ENCODE peak calls at places on chromosomes 7 and 10, in four cellular contexts. One of them, this sample, is unnamed.
A peak's percentile ranks its signal among the peaks of the same experiment; 100 is the strongest.

GRCh38 chr7:154647625-154648024 is 355.3 kb downstream of the PAXIP1 start:
- DNase-seq in stomach: no peak
- DNase-seq in fibroblast of lung: no peak
- DNase-seq in body of pancreas: peak; percentile 10
- DNase-seq in this sample: no peak

GRCh38 chr10:133150226-133150625 is 9.8 kb upstream of the KNDC1 start:
- DNase-seq in body of pancreas: no peak
- DNase-seq in stomach: no peak
- DNase-seq in fibroblast of lung: no peak
- DNase-seq in this sample: no peak

GRCh38 chr7:150778014-150778737 is 22.0 kb downstream of the TMEM176B start:
- DNase-seq in body of pancreas: no peak
- DNase-seq in fibroblast of lung: no peak
- DNase-seq in stomach: no peak
- DNase-seq in this sample: no peak

GRCh38 chr10:6195376-6195775 is 7.4 kb upstream of the PFKFB3 start:
- DNase-seq in fibroblast of lung: peak; percentile 90
- DNase-seq in stomach: no peak
- DNase-seq in body of pancreas: no peak
- DNase-seq in this sample: no peak

GRCh38 chr7:4725014-4725951 is 43.2 kb downstream of the FOXK1 start:
- DNase-seq in fibroblast of lung: peak; percentile 95
- DNase-seq in body of pancreas: peak; percentile 82
- DNase-seq in stomach: peak; percentile 83
- DNase-seq in this sample: peak; percentile 92

GRCh38 chr10:8894148-8894547 is 839.7 kb downstream of the GATA3 start:
- DNase-seq in fibroblast of lung: no peak
- DNase-seq in stomach: no peak
- DNase-seq in body of pancreas: no peak
- DNase-seq in this sample: no peak

GRCh38 chr10:8975535-8975934 is 921.0 kb downstream of the GATA3 start:
- DNase-seq in fibroblast of lung: no peak
- DNase-seq in stomach: no peak
- DNase-seq in body of pancreas: no peak
- DNase-seq in this sample: no peak

GRCh38 chr10:641149-642010 is 48.1 kb downstream of the DIP2C start:
- DNase-seq in fibroblast of lung: no peak
- DNase-seq in body of pancreas: no peak
- DNase-seq in stomach: no peak
- DNase-seq in this sample: no peak

GRCh38 chr10:44253769-44254462 is 131.0 kb downstream of the CXCL12 start:
- DNase-seq in stomach: no peak
- DNase-seq in fibroblast of lung: peak; percentile 79
- DNase-seq in body of pancreas: peak; percentile 81
- DNase-seq in this sample: no peak

GRCh38 chr7:7491044-7491443 is 44.6 kb downstream of the COL28A1 start:
- DNase-seq in body of pancreas: no peak
- DNase-seq in fibroblast of lung: no peak
- DNase-seq in stomach: no peak
- DNase-seq in this sample: no peak

GRCh38 chr10:43217563-43218205 is 49.2 kb downstream of the RASGEF1A start:
- DNase-seq in body of pancreas: no peak
- DNase-seq in stomach: no peak
- DNase-seq in fibroblast of lung: no peak
- DNase-seq in this sample: no peak

GRCh38 chr7:24713039-24713793 is 44.0 kb downstream of the GSDME start:
- DNase-seq in body of pancreas: no peak
- DNase-seq in fibroblast of lung: no peak
- DNase-seq in stomach: no peak
- DNase-seq in this sample: no peak

GRCh38 chr7:247636-248035 is 42.3 kb upstream of the FOXL3 start:
- DNase-seq in fibroblast of lung: no peak
- DNase-seq in body of pancreas: no peak
- DNase-seq in stomach: no peak
- DNase-seq in this sample: no peak

GRCh38 chr7:16626388-16626787 is 19.2 kb downstream of the ANKMY2 start:
- DNase-seq in fibroblast of lung: no peak
- DNase-seq in body of pancreas: no peak
- DNase-seq in stomach: no peak
- DNase-seq in this sample: no peak

GRCh38 chr10:66281327-66281726 is 644.5 kb upstream of the LRRTM3 start:
- DNase-seq in stomach: no peak
- DNase-seq in body of pancreas: no peak
- DNase-seq in fibroblast of lung: no peak
- DNase-seq in this sample: no peak

GRCh38 chr7:127935847-127936376 is 95.3 kb downstream of the LRRC4 start:
- DNase-seq in body of pancreas: no peak
- DNase-seq in stomach: no peak
- DNase-seq in fibroblast of lung: no peak
- DNase-seq in this sample: no peak

GRCh38 chr10:103921750-103922195 is 3.8 kb upstream of the STN1 start:
- DNase-seq in stomach: peak; percentile 50
- DNase-seq in body of pancreas: no peak
- DNase-seq in fibroblast of lung: peak; percentile 18
- DNase-seq in this sample: no peak

GRCh38 chr7:44376429-44377133 is 51.2 kb upstream of the CAMK2B start:
- DNase-seq in stomach: no peak
- DNase-seq in body of pancreas: no peak
- DNase-seq in fibroblast of lung: no peak
- DNase-seq in this sample: no peak

GRCh38 chr10:92886334-92886961 is 38.1 kb downstream of the EXOC6 start:
- DNase-seq in fibroblast of lung: peak; percentile 24
- DNase-seq in body of pancreas: no peak
- DNase-seq in stomach: no peak
- DNase-seq in this sample: no peak

GRCh38 chr7:149720372-149721083 is 52.9 kb downstream of the ZNF467 start:
- DNase-seq in fibroblast of lung: no peak
- DNase-seq in stomach: peak; percentile 86
- DNase-seq in body of pancreas: peak; percentile 94
- DNase-seq in this sample: peak; percentile 69

GRCh38 chr10:95116869-95117269 is 47.6 kb upstream of the CYP2C8 start:
- DNase-seq in body of pancreas: no peak
- DNase-seq in fibroblast of lung: no peak
- DNase-seq in stomach: no peak
- DNase-seq in this sample: no peak

GRCh38 chr7:4131043-4131442 is 551.1 kb upstream of the FOXK1 start:
- DNase-seq in fibroblast of lung: no peak
- DNase-seq in stomach: no peak
- DNase-seq in body of pancreas: no peak
- DNase-seq in this sample: no peak

GRCh38 chr7:44524811-44525388 is 16.2 kb downstream of the NPC1L1 start:
- DNase-seq in body of pancreas: no peak
- DNase-seq in fibroblast of lung: no peak
- DNase-seq in stomach: no peak
- DNase-seq in this sample: no peak

GRCh38 chr10:6171891-6172354 is 30.8 kb upstream of the PFKFB3 start:
- DNase-seq in stomach: peak; percentile 38
- DNase-seq in fibroblast of lung: peak; percentile 96
- DNase-seq in body of pancreas: peak; percentile 35
- DNase-seq in this sample: peak; percentile 85

GRCh38 chr10:9850415-9850814 is 1167.3 kb upstream of the CELF2 start:
- DNase-seq in body of pancreas: peak; percentile 86
- DNase-seq in stomach: peak; percentile 35
- DNase-seq in fibroblast of lung: no peak
- DNase-seq in this sample: no peak

GRCh38 chr7:8221124-8221523 is 40.8 kb downstream of the ICA1 start:
- DNase-seq in fibroblast of lung: no peak
- DNase-seq in body of pancreas: no peak
- DNase-seq in stomach: no peak
- DNase-seq in this sample: no peak

GRCh38 chr7:124773339-124773738 is 7.7 kb upstream of the GPR37 start:
- DNase-seq in fibroblast of lung: no peak
- DNase-seq in stomach: no peak
- DNase-seq in body of pancreas: no peak
- DNase-seq in this sample: no peak

GRCh38 chr10:47243791-47244190 is 56.2 kb upstream of the GDF10 start:
- DNase-seq in body of pancreas: no peak
- DNase-seq in stomach: no peak
- DNase-seq in fibroblast of lung: no peak
- DNase-seq in this sample: peak; percentile 70

GRCh38 chr10:45457487-45457886 is 83.5 kb downstream of the ALOX5 start:
- DNase-seq in stomach: no peak
- DNase-seq in fibroblast of lung: no peak
- DNase-seq in body of pancreas: no peak
- DNase-seq in this sample: no peak

GRCh38 chr10:45461034-45461433 is 87.0 kb downstream of the ALOX5 start:
- DNase-seq in stomach: no peak
- DNase-seq in body of pancreas: no peak
- DNase-seq in fibroblast of lung: no peak
- DNase-seq in this sample: no peak

GRCh38 chr10:45456822-45457221 is 82.8 kb downstream of the ALOX5 start:
- DNase-seq in fibroblast of lung: no peak
- DNase-seq in body of pancreas: no peak
- DNase-seq in stomach: no peak
- DNase-seq in this sample: no peak

GRCh38 chr10:45463244-45464116 is 89.5 kb downstream of the ALOX5 start:
- DNase-seq in fibroblast of lung: peak; percentile 45
- DNase-seq in stomach: no peak
- DNase-seq in body of pancreas: no peak
- DNase-seq in this sample: no peak

GRCh38 chr10:45460235-45460878 is 86.3 kb downstream of the ALOX5 start:
- DNase-seq in body of pancreas: no peak
- DNase-seq in fibroblast of lung: no peak
- DNase-seq in stomach: no peak
- DNase-seq in this sample: no peak
- H3K4me3 ChIP-seq in body of pancreas: no peak overlapping the region
- H3K4me3 ChIP-seq in fibroblast of lung: no peak overlapping the region
- H3K4me3 ChIP-seq in stomach: no peak overlapping the region
- H3K4me3 ChIP-seq in this sample: no peak overlapping the region

GRCh38 chr7:12683678-12684077 is 3.8 kb upstream of the ARL4A start:
- DNase-seq in fibroblast of lung: no peak
- DNase-seq in stomach: no peak
- DNase-seq in body of pancreas: no peak
- DNase-seq in this sample: no peak
- TF ChIP-seq CTCF in fibroblast of lung: peak; percentile 32
- TF ChIP-seq CTCF in stomach: no peak
- TF ChIP-seq CTCF in body of pancreas: peak; percentile 28
- TF ChIP-seq CTCF in this sample: no peak

GRCh38 chr7:29807179-29807841 is 1.0 kb downstream of the WIPF3 start:
- DNase-seq in fibroblast of lung: no peak
- DNase-seq in body of pancreas: peak; percentile 58
- DNase-seq in stomach: peak; percentile 69
- DNase-seq in this sample: peak; percentile 74

GRCh38 chr7:29808075-29808786 is 1.9 kb downstream of the WIPF3 start:
- DNase-seq in body of pancreas: no peak
- DNase-seq in stomach: no peak
- DNase-seq in fibroblast of lung: peak; percentile 13
- DNase-seq in this sample: no peak

GRCh38 chr7:29805031-29805430 is 1.3 kb upstream of the WIPF3 start:
- DNase-seq in fibroblast of lung: no peak
- DNase-seq in stomach: no peak
- DNase-seq in body of pancreas: no peak
- DNase-seq in this sample: no peak

GRCh38 chr7:29806131-29806792 is at the start of gene WIPF3:
- DNase-seq in fibroblast of lung: peak; percentile 16
- DNase-seq in body of pancreas: peak; percentile 69
- DNase-seq in stomach: peak; percentile 68
- DNase-seq in this sample: no peak

DNA sequence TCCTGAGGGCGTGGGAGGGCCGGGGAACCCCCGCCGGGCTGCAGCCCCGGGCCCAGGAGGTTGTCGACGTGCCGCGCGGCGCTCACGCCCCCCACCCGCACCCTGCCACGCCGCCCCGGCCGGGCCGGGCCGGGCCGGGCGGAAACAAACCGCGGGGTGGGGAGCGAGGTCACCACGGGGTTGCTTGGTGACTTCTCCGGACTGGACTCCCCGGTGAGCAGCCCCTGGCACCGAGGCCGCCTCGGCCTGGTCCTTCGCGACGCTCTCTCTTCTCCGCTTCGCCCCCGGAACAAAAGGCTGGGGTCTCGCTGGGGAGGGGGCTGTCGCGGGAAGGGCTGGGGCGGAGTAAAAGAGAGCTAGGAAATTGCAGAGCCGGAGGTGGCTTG is 478 bp downstream of the WIPF3 start:
- DNase-seq in body of pancreas: no peak
- DNase-seq in stomach: no peak
- DNase-seq in fibroblast of lung: no peak
- DNase-seq in this sample: no peak
- H3K27ac ChIP-seq in body of pancreas: peak overlapping the region; percentile 73
- H3K27ac ChIP-seq in stomach: peak overlapping the region; percentile 71
- H3K27ac ChIP-seq in fibroblast of lung: no peak overlapping the region
- H3K27ac ChIP-seq in this sample: peak overlapping the region; percentile 54

GRCh38 chr10:33333260-33334169 is 952 bp downstream of the NRP1 start:
- DNase-seq in body of pancreas: no peak
- DNase-seq in stomach: no peak
- DNase-seq in fibroblast of lung: peak; percentile 34
- DNase-seq in this sample: no peak

GRCh38 chr10:33334839-33335549 is 527 bp upstream of the NRP1 start:
- DNase-seq in fibroblast of lung: peak; percentile 89
- DNase-seq in body of pancreas: peak; percentile 76
- DNase-seq in stomach: peak; percentile 57
- DNase-seq in this sample: peak; percentile 88

GRCh38 chr10:33335550-33335799 is 1.0 kb upstream of the NRP1 start:
- DNase-seq in fibroblast of lung: no peak
- DNase-seq in body of pancreas: no peak
- DNase-seq in stomach: no peak
- DNase-seq in this sample: peak; percentile 75

GRCh38 chr10:33335800-33336605 is 1.5 kb upstream of the NRP1 start:
- DNase-seq in stomach: peak; percentile 69
- DNase-seq in body of pancreas: peak; percentile 79
- DNase-seq in fibroblast of lung: peak; percentile 64
- DNase-seq in this sample: peak; percentile 83

GRCh38 chr10:33334170-33334838 is at the start of gene NRP1:
- DNase-seq in fibroblast of lung: peak; percentile 11
- DNase-seq in body of pancreas: peak; percentile 23
- DNase-seq in stomach: no peak
- DNase-seq in this sample: peak; percentile 76
- H3K4me3 ChIP-seq in fibroblast of lung: peak within 1 kb of the TSS; percentile 77
- H3K4me3 ChIP-seq in body of pancreas: peak within 1 kb of the TSS; percentile 40
- H3K4me3 ChIP-seq in stomach: peak within 1 kb of the TSS; percentile 70
- H3K4me3 ChIP-seq in this sample: peak within 1 kb of the TSS; percentile 77

DNA sequence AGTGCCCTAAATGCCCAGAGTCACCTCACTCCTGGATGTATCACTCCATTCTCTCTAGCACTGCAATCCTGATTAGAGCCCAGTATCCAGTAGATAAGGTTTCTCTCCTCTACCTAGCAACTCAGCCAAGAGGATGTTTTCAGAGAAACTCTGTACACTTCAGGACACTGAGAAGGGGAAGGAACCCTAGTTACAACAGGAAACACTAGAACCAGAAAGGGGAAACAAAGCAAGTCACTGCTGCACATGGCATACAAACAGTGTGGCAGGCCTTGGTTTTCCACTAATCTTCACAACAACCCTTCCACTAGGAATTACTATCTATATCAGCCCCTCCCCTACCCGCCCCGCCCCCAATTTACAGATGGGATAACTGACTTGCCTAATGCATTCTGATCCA is 1.6 kb downstream of the FAM204A start:
- DNase-seq in fibroblast of lung: no peak
- DNase-seq in body of pancreas: no peak
- DNase-seq in stomach: no peak
- DNase-seq in this sample: no peak
- TF ChIP-seq CTCF in fibroblast of lung: no peak
- TF ChIP-seq CTCF in body of pancreas: no peak
- TF ChIP-seq CTCF in stomach: no peak
- TF ChIP-seq CTCF in this sample: no peak